ENCODE peak calls at places on chromosome 14, in seven cellular contexts. One of them, this sample, is unnamed.

GRCh38 chr14:76498976-76499375 is 123.0 kb downstream of the ESRRB start:
- DNase-seq in hypothalamus: no peak
- DNase-seq in adipocyte: no peak
- DNase-seq in mesothelial cell of epicardium: no peak
- DNase-seq in renal cortical epithelial cell: no peak
- DNase-seq in heart left ventricle: no peak
- DNase-seq in AML-193: no peak
- DNase-seq in this sample: no peak

GRCh38 chr14:29584992-29585391 is 342.7 kb downstream of the PRKD1 start:
- DNase-seq in AML-193: no peak
- DNase-seq in mesothelial cell of epicardium: no peak
- DNase-seq in adipocyte: peak; percentile 94
- DNase-seq in heart left ventricle: peak; percentile 55
- DNase-seq in renal cortical epithelial cell: peak; percentile 94
- DNase-seq in hypothalamus: peak; percentile 44
- DNase-seq in this sample: peak; percentile 30

GRCh38 chr14:25484194-25484593 is 434.2 kb upstream of the STXBP6 start:
- DNase-seq in heart left ventricle: no peak
- DNase-seq in AML-193: no peak
- DNase-seq in renal cortical epithelial cell: no peak
- DNase-seq in mesothelial cell of epicardium: no peak
- DNase-seq in hypothalamus: no peak
- DNase-seq in adipocyte: no peak
- DNase-seq in this sample: no peak

GRCh38 chr14:31286456-31287293 is 79.1 kb upstream of the HECTD1 start:
- DNase-seq in adipocyte: no peak
- DNase-seq in AML-193: no peak
- DNase-seq in mesothelial cell of epicardium: no peak
- DNase-seq in hypothalamus: no peak
- DNase-seq in renal cortical epithelial cell: no peak
- DNase-seq in heart left ventricle: no peak
- DNase-seq in this sample: peak; percentile 75

GRCh38 chr14:23364604-23365352 is at the start of gene EFS:
- DNase-seq in heart left ventricle: peak; percentile 68
- DNase-seq in hypothalamus: peak; percentile 43
- DNase-seq in mesothelial cell of epicardium: no peak
- DNase-seq in adipocyte: peak; percentile 71
- DNase-seq in renal cortical epithelial cell: no peak
- DNase-seq in AML-193: no peak
- DNase-seq in this sample: peak; percentile 58

GRCh38 chr14:60561845-60562746 is 53.1 kb downstream of the SIX6 start:
- DNase-seq in adipocyte: peak; percentile 91
- DNase-seq in AML-193: peak; percentile 35
- DNase-seq in renal cortical epithelial cell: peak; percentile 75
- DNase-seq in heart left ventricle: no peak
- DNase-seq in mesothelial cell of epicardium: no peak
- DNase-seq in hypothalamus: peak; percentile 38
- DNase-seq in this sample: peak; percentile 83

GRCh38 chr14:81269100-81269978 is 48.6 kb upstream of the GTF2A1 start:
- DNase-seq in heart left ventricle: no peak
- DNase-seq in adipocyte: peak; percentile 88
- DNase-seq in hypothalamus: no peak
- DNase-seq in mesothelial cell of epicardium: no peak
- DNase-seq in renal cortical epithelial cell: peak; percentile 85
- DNase-seq in AML-193: peak; percentile 82
- DNase-seq in this sample: no peak

GRCh38 chr14:61733972-61734371 is 28.2 kb upstream of the SNAPC1 start:
- DNase-seq in AML-193: no peak
- DNase-seq in mesothelial cell of epicardium: no peak
- DNase-seq in heart left ventricle: no peak
- DNase-seq in hypothalamus: no peak
- DNase-seq in renal cortical epithelial cell: no peak
- DNase-seq in adipocyte: no peak
- DNase-seq in this sample: no peak

GRCh38 chr14:50082308-50082742 is 34.0 kb downstream of the VCPKMT start:
- DNase-seq in renal cortical epithelial cell: no peak
- DNase-seq in hypothalamus: no peak
- DNase-seq in heart left ventricle: no peak
- DNase-seq in mesothelial cell of epicardium: no peak
- DNase-seq in adipocyte: no peak
- DNase-seq in AML-193: no peak
- DNase-seq in this sample: no peak

GRCh38 chr14:104882325-104882973 is 17.4 kb downstream of the CEP170B start:
- DNase-seq in adipocyte: no peak
- DNase-seq in renal cortical epithelial cell: peak; percentile 35
- DNase-seq in hypothalamus: no peak
- DNase-seq in heart left ventricle: peak; percentile 42
- DNase-seq in mesothelial cell of epicardium: peak; percentile 19
- DNase-seq in AML-193: no peak
- DNase-seq in this sample: peak; percentile 96

GRCh38 chr14:98748966-98749365 is 523.0 kb downstream of the BCL11B start:
- DNase-seq in adipocyte: no peak
- DNase-seq in hypothalamus: no peak
- DNase-seq in AML-193: no peak
- DNase-seq in mesothelial cell of epicardium: no peak
- DNase-seq in renal cortical epithelial cell: no peak
- DNase-seq in heart left ventricle: no peak
- DNase-seq in this sample: no peak

GRCh38 chr14:101600336-101600890 is 39.1 kb downstream of the DIO3 start:
- DNase-seq in heart left ventricle: no peak
- DNase-seq in renal cortical epithelial cell: no peak
- DNase-seq in adipocyte: no peak
- DNase-seq in hypothalamus: no peak
- DNase-seq in mesothelial cell of epicardium: no peak
- DNase-seq in AML-193: no peak
- DNase-seq in this sample: no peak

GRCh38 chr14:67515386-67516079 is 17.6 kb upstream of the PLEKHH1 start:
- DNase-seq in hypothalamus: peak; percentile 60
- DNase-seq in adipocyte: no peak
- DNase-seq in mesothelial cell of epicardium: no peak
- DNase-seq in heart left ventricle: peak; percentile 72
- DNase-seq in AML-193: no peak
- DNase-seq in renal cortical epithelial cell: no peak
- DNase-seq in this sample: peak; percentile 53

GRCh38 chr14:37594238-37594915 is 672 bp downstream of the FOXA1 start:
- DNase-seq in renal cortical epithelial cell: peak; percentile 66
- DNase-seq in adipocyte: peak; percentile 91
- DNase-seq in hypothalamus: peak; percentile 36
- DNase-seq in AML-193: peak; percentile 28
- DNase-seq in heart left ventricle: no peak
- DNase-seq in mesothelial cell of epicardium: peak; percentile 56
- DNase-seq in this sample: peak; percentile 74

GRCh38 chr14:98701377-98701776 is 570.6 kb downstream of the BCL11B start:
- DNase-seq in renal cortical epithelial cell: no peak
- DNase-seq in AML-193: no peak
- DNase-seq in mesothelial cell of epicardium: no peak
- DNase-seq in hypothalamus: no peak
- DNase-seq in heart left ventricle: no peak
- DNase-seq in adipocyte: no peak
- DNase-seq in this sample: no peak

GRCh38 chr14:58107947-58108552 is 44.0 kb downstream of the ARMH4 start:
- DNase-seq in AML-193: peak; percentile 34
- DNase-seq in hypothalamus: peak; percentile 10
- DNase-seq in renal cortical epithelial cell: peak; percentile 75
- DNase-seq in heart left ventricle: no peak
- DNase-seq in adipocyte: peak; percentile 85
- DNase-seq in mesothelial cell of epicardium: no peak
- DNase-seq in this sample: no peak

This sample was measured in H9.